ENCODE peak calls at places on chromosomes 2 and 18, in nine cellular contexts. D is GM12865; H is right lobe of liver; Q is endothelial cell; A is AG10803; L is mesothelial cell of epicardium; F is omental fat pad; T is astrocyte; G is CD4-positive, alpha-beta T cell. P is an unnamed sample.

GRCh38 chr2:60963176-60963575 is 54.3 kb upstream of the PEX13 start:
- DNase-seq in Q (no peak), G (no peak), A (no peak), L (no peak), H (no peak), F (no peak), D (no peak), T (no peak), P (no peak)

GRCh38 chr2:240237609-240238151 is 97.2 kb upstream of the OTOS start:
- DNase-seq in G (no peak), L (no peak), H (peak), D (no peak), A (peak), T (peak), F (peak), Q (no peak), P (no peak)

GRCh38 chr2:215971671-215972070 is 41.7 kb downstream of the MREG start:
- DNase-seq in L (no peak), T (no peak), Q (no peak), H (no peak), A (no peak), D (no peak), G (no peak), F (no peak), P (no peak)

GRCh38 chr18:7256959-7257742 is 26.3 kb downstream of the LRRC30 start:
- DNase-seq in H (no peak), T (no peak), A (no peak), L (no peak), F (no peak), Q (no peak), G (no peak), D (no peak), P (no peak)

GRCh38 chr2:49490710-49491109 is 336.4 kb upstream of the FSHR start:
- DNase-seq in H (peak), A (no peak), T (no peak), Q (peak), D (peak), G (no peak), F (no peak), L (no peak), P (no peak)

GRCh38 chr2:71592181-71592711 is 138.9 kb downstream of the DYSF start:
- DNase-seq in Q (no peak), T (no peak), G (no peak), A (no peak), D (no peak), F (no peak), L (no peak), H (no peak), P (no peak)

GRCh38 chr2:28662468-28663095 is 89.0 kb upstream of the PPP1CB start:
- DNase-seq in H (no peak), Q (no peak), A (peak), D (no peak), G (no peak), L (no peak), F (no peak), T (peak), P (no peak)

GRCh38 chr2:10629819-10630532 is 59.8 kb downstream of the NOL10 start:
- DNase-seq in A (no peak), H (no peak), L (no peak), Q (no peak), F (no peak), D (no peak), G (no peak), T (no peak), P (no peak)

GRCh38 chr2:1553671-1554295 is 140.5 kb downstream of the TPO start:
- DNase-seq in F (no peak), H (no peak), G (no peak), D (no peak), Q (no peak), L (no peak), T (peak), A (peak), P (no peak)

GRCh38 chr2:191728710-191729597 is 51.0 kb downstream of the NABP1 start:
- DNase-seq in A (peak), F (no peak), G (no peak), D (peak), L (no peak), T (peak), Q (no peak), H (no peak), P (no peak)

GRCh38 chr2:167381349-167381748 is 493.1 kb downstream of the XIRP2 start:
- DNase-seq in G (no peak), D (no peak), T (no peak), Q (no peak), A (no peak), F (no peak), L (no peak), H (no peak), P (no peak)

GRCh38 chr2:287471-287885 is 413 bp downstream of the ALKAL2 start:
- DNase-seq in G (no peak), Q (peak), L (peak), A (peak), T (peak), D (no peak), H (peak), F (no peak), P (no peak)

GRCh38 chr18:5512191-5512590 is 31.6 kb downstream of the EPB41L3 start:
- DNase-seq in Q (no peak), F (no peak), D (no peak), H (no peak), A (no peak), T (no peak), G (no peak), L (no peak), P (no peak)

GRCh38 chr2:74441690-74442482 is at the start of gene RTKN:
- DNase-seq in L (no peak), Q (peak), H (peak), T (no peak), D (no peak), G (no peak), F (no peak), A (no peak), P (peak)

GRCh38 chr18:3447895-3448844 is 1.8 kb upstream of the TGIF1 start:
- DNase-seq in D (peak), T (peak), F (peak), H (peak), L (peak), Q (peak), G (peak), A (peak), P (peak)

GRCh38 chr18:56902653-56903052 is 244.2 kb upstream of the BOD1L2 start:
- DNase-seq in T (no peak), A (no peak), D (no peak), H (no peak), Q (no peak), F (no peak), L (no peak), G (no peak), P (no peak)

GRCh38 chr2:86764661-86765307 is 25.9 kb downstream of the CD8A start:
- DNase-seq in G (no peak), T (peak), H (no peak), Q (peak), D (peak), L (no peak), F (no peak), A (peak), P (no peak)

GRCh38 chr2:235029054-235029453 is 77.2 kb downstream of the SH3BP4 start:
- DNase-seq in T (no peak), A (no peak), G (no peak), L (no peak), D (no peak), Q (no peak), H (no peak), F (no peak), P (no peak)

GRCh38 chr18:47928466-47928865 is 2.0 kb downstream of the SMAD2 start:
- DNase-seq in H (no peak), F (no peak), D (peak), A (no peak), L (no peak), Q (no peak), G (no peak), T (peak), P (no peak)

GRCh38 chr2:16256601-16257000 is 316.3 kb downstream of the MYCN start:
- DNase-seq in F (no peak), H (no peak), D (no peak), Q (no peak), G (no peak), T (no peak), L (no peak), A (no peak), P (no peak)

GRCh38 chr2:166410828-166411472 is 35.2 kb upstream of the SCN9A start:
- DNase-seq in D (no peak), H (no peak), T (peak), Q (no peak), G (no peak), A (peak), L (no peak), F (no peak), P (no peak)

GRCh38 chr18:48455555-48456478 is 46.6 kb upstream of the ZBTB7C start:
- DNase-seq in L (no peak), H (no peak), Q (no peak), F (no peak), A (peak), G (peak), T (peak), D (no peak), P (no peak)

GRCh38 chr2:33521791-33522281 is 45.4 kb downstream of the RASGRP3 start:
- DNase-seq in T (peak), D (no peak), Q (no peak), L (no peak), G (no peak), H (no peak), A (peak), F (no peak), P (no peak)

GRCh38 chr2:174585111-174585510 is 12.5 kb downstream of the WIPF1 start:
- DNase-seq in A (no peak), T (no peak), H (peak), G (no peak), F (no peak), L (no peak), Q (no peak), D (no peak), P (no peak)

GRCh38 chr2:127081826-127082633 is 24.9 kb downstream of the BIN1 start:
- DNase-seq in A (no peak), H (no peak), D (peak), Q (no peak), L (no peak), G (peak), F (no peak), T (no peak), P (peak)

GRCh38 chr2:225140761-225141160 is 98.5 kb upstream of the DOCK10 start:
- DNase-seq in D (no peak), H (no peak), T (no peak), L (no peak), Q (no peak), A (peak), F (no peak), G (no peak), P (no peak)

GRCh38 chr18:79380816-79381806 is 14.6 kb upstream of the NFATC1 start:
- DNase-seq in H (no peak), T (no peak), L (no peak), G (peak), D (peak), A (peak), Q (peak), F (peak), P (peak)

GRCh38 chr2:8547284-8548064 is 134.4 kb upstream of the ID2 start:
- DNase-seq in L (no peak), H (no peak), T (no peak), A (no peak), F (no peak), G (no peak), Q (peak), D (no peak), P (no peak)

GRCh38 chr2:223970343-223971128 is 13.3 kb downstream of the MRPL44 start:
- DNase-seq in T (peak), A (peak), F (peak), G (no peak), D (peak), L (no peak), Q (peak), H (no peak), P (no peak)

GRCh38 chr2:62202019-62202722 is 6.3 kb downstream of the B3GNT2 start:
- DNase-seq in Q (no peak), D (peak), T (no peak), H (no peak), F (no peak), A (no peak), L (no peak), G (no peak), P (no peak)

GRCh38 chr18:79941473-79942119 is 9.9 kb downstream of the SLC66A2 start:
- DNase-seq in L (no peak), A (no peak), Q (no peak), G (no peak), H (peak), F (peak), T (no peak), D (no peak), P (peak)

GRCh38 chr18:9915291-9916066 is 1.7 kb downstream of the VAPA start:
- DNase-seq in T (no peak), D (no peak), Q (no peak), H (no peak), F (no peak), G (no peak), A (no peak), L (no peak), P (no peak)

GRCh38 chr2:6401301-6401700 is 464.4 kb downstream of the CMPK2 start:
- DNase-seq in T (no peak), Q (no peak), A (peak), F (no peak), D (no peak), L (no peak), G (no peak), H (no peak), P (no peak)

GRCh38 chr2:202491514-202491913 is 115.4 kb downstream of the BMPR2 start:
- DNase-seq in H (no peak), Q (no peak), F (no peak), L (no peak), T (no peak), D (no peak), G (no peak), A (no peak), P (no peak)
- TF ChIP-seq CTCF in H (no peak), Q (no peak), F (no peak), L (no peak), T (no peak), D (no peak), G (no peak), A (no peak), P (no peak)

GRCh38 chr2:236705295-236706114 is 135.9 kb downstream of the ACKR3 start:
- DNase-seq in A (peak), L (no peak), T (no peak), F (no peak), H (no peak), D (no peak), G (no peak), Q (no peak), P (no peak)

GRCh38 chr2:236703310-236703709 is 133.7 kb downstream of the ACKR3 start:
- DNase-seq in A (no peak), D (no peak), L (no peak), G (no peak), F (no peak), Q (no peak), T (no peak), H (peak), P (no peak)

GRCh38 chr2:236703906-236704305 is 134.3 kb downstream of the ACKR3 start:
- DNase-seq in Q (no peak), D (no peak), T (no peak), F (no peak), H (no peak), A (no peak), G (no peak), L (no peak), P (no peak)

GRCh38 chr2:236700703-236701102 is 131.1 kb downstream of the ACKR3 start:
- DNase-seq in T (no peak), H (no peak), D (no peak), G (no peak), Q (no peak), F (no peak), A (no peak), L (no peak), P (no peak)

DNA sequence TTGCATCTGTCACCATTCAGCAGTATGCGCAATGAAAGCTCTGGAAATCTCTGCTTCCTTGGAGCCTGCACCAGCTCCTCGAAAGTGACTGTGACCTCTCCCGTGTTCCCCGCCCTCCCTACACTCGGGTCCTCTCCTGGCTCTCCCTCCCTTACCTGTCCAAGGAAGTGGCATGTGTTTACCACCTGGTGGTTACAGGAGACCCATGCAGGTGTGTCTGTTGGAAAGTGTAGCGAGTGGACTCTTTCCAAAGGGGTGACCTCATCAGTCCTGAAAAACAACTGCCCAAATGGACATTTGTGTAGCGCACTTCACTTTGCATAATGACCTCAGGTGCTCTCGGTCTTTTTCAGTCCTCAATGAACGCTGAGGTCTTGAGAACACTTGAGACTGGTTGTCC is 133.1 kb downstream of the ACKR3 start:
- DNase-seq in F (no peak), H (no peak), D (no peak), L (no peak), T (no peak), A (no peak), G (no peak), Q (no peak), P (no peak)
- TF ChIP-seq CTCF in F (no peak), H (no peak), D (no peak), L (peak), T (no peak), A (no peak), G (no peak), Q (no peak), P (no peak)

DNA sequence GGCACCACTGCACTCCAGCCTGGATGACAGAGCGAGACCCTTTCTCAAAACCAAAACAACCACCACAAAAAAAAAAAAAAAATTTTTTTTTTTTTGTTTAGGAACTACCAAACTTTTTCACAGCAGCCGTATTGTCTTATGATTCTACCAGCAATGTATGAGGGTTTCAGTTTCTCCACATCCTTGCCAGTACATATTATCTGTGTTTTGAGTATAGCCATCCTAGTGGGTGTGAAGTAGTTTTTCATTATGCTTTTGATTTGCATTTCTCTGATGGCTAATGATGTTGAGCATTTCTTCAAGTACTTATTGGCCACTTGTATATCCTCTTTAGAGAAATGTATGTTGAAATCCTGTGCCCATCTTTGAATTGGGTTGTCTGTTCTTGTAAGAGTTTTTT is 51.7 kb downstream of the COX7A2L start:
- DNase-seq in F (no peak), L (no peak), D (peak), A (no peak), T (no peak), H (no peak), G (no peak), Q (no peak), P (no peak)
- TF ChIP-seq CTCF in F (no peak), L (no peak), D (no peak), A (no peak), T (no peak), H (no peak), G (no peak), Q (no peak), P (no peak)

GRCh38 chr2:233061591-233062446 is 1.7 kb downstream of the INPP5D start:
- DNase-seq in F (no peak), D (peak), H (peak), G (no peak), L (no peak), Q (no peak), A (no peak), T (no peak), P (peak)
- TF ChIP-seq CTCF in F (no peak), D (peak), H (peak), G (peak), L (no peak), Q (no peak), A (no peak), T (no peak), P (no peak)

GRCh38 chr18:49933530-49933929 is 120.2 kb upstream of the ACAA2 start:
- DNase-seq in T (peak), L (no peak), D (no peak), F (no peak), G (no peak), Q (no peak), A (peak), H (no peak), P (no peak)

GRCh38 chr18:49934457-49934856 is 121.1 kb upstream of the ACAA2 start:
- DNase-seq in G (no peak), Q (no peak), L (no peak), H (no peak), D (peak), A (no peak), T (peak), F (no peak), P (no peak)

GRCh38 chr18:49935215-49935614 is 121.9 kb upstream of the ACAA2 start:
- DNase-seq in G (no peak), H (no peak), Q (no peak), F (no peak), T (no peak), L (no peak), A (no peak), D (peak), P (no peak)

GRCh38 chr18:49931760-49932159 is 118.4 kb upstream of the ACAA2 start:
- DNase-seq in H (no peak), A (no peak), D (no peak), G (no peak), T (no peak), F (no peak), Q (no peak), L (no peak), P (no peak)

DNA sequence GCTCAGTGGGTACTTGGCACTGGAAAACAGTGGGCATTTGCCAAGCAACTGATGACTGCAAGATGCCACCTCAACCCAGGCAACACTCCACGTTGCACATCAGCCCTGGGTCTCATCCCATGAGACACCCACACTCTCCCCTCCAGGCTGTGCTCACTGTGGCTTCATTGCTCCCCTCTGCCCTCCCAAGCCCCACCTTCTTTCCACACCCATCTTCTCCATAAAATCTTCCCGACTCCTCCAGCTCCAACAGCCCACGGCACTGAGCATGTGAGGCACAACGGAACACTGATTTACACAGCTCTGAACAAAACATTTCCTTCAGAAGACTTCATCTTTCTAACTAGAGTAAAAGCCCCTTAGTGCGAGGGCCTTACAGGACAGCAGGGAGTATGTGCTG is 117.8 kb upstream of the ACAA2 start:
- DNase-seq in Q (no peak), G (no peak), L (no peak), A (no peak), H (no peak), T (no peak), F (no peak), D (no peak), P (no peak)
- TF ChIP-seq CTCF in Q (no peak), G (no peak), L (no peak), A (no peak), H (no peak), T (no peak), F (no peak), D (no peak), P (no peak)

GRCh38 chr2:238425979-238426567 is 654 bp upstream of the ASB1 start:
- DNase-seq in F (no peak), D (no peak), T (peak), H (no peak), Q (no peak), G (no peak), A (peak), L (no peak), P (no peak)
- TF ChIP-seq CTCF in F (no peak), D (no peak), T (no peak), H (no peak), Q (no peak), G (no peak), A (no peak), L (no peak), P (no peak)

DNA sequence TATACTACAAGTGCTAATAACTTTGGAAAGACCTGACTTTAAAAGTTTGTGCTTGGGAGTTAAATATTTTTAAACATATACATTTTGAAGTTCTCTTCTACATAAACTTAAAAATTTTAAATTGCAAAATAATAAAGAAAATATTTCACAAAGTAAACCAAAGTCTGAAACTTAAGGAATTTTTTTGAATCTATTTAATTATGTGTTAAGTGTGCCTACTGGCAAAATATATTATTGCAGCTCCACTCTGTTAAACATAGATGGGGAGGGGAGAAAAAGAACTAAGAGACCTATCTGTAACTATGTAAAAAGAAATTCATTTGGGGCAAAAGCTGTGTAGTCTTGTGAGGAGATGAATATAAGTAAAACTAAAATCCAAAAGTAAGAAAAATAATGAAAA is 133.3 kb upstream of the UBE2E3 start:
- DNase-seq in H (no peak), F (no peak), G (no peak), L (no peak), D (no peak), T (no peak), A (no peak), Q (no peak), P (no peak)
- TF ChIP-seq CTCF in H (no peak), F (no peak), G (no peak), L (no peak), D (no peak), T (no peak), A (no peak), Q (peak), P (no peak)